ENCODE peak calls at places on chromosomes 12 and 14, in seven cellular contexts. O is ovary; E is spleen; D is CD8-positive, alpha-beta T cell; I is GM06990; T is mammary epithelial cell; U is tibial nerve. S is an unnamed sample.

GRCh38 chr14:88228519-88229236 is 94.4 kb downstream of the KCNK10 start:
- DNase-seq in D (no peak), E (no peak), I (no peak), O (no peak), U (no peak), T (peak), S (no peak)

GRCh38 chr14:75991753-75992152 is 6.2 kb downstream of the IFT43 start:
- DNase-seq in E (no peak), T (no peak), I (no peak), O (no peak), D (no peak), U (no peak), S (no peak)

GRCh38 chr12:2198088-2198501 is 145.3 kb downstream of the CACNA1C start:
- DNase-seq in O (no peak), T (peak), U (no peak), D (no peak), I (no peak), E (no peak), S (no peak)

GRCh38 chr12:96872946-96873345 is 34.1 kb upstream of the NEDD1 start:
- DNase-seq in D (no peak), O (no peak), T (no peak), I (no peak), U (no peak), E (no peak), S (no peak)

GRCh38 chr12:96094201-96094600 is 58.8 kb upstream of the LTA4H start:
- DNase-seq in D (no peak), O (no peak), I (no peak), U (no peak), E (no peak), T (peak), S (peak)

GRCh38 chr12:24791622-24792021 is 157.3 kb downstream of the BCAT1 start:
- DNase-seq in U (no peak), T (no peak), I (no peak), O (no peak), E (no peak), D (no peak), S (no peak)

GRCh38 chr12:28563926-28564325 is 373.7 kb downstream of the CCDC91 start:
- DNase-seq in D (no peak), E (no peak), I (no peak), U (no peak), O (no peak), T (no peak), S (peak)

GRCh38 chr12:86660488-86661171 is 404.4 kb upstream of the MGAT4C start:
- DNase-seq in I (no peak), O (no peak), U (no peak), E (no peak), D (no peak), T (peak), S (no peak)

GRCh38 chr12:61220337-61220736 is 1039.9 kb upstream of the USP15 start:
- DNase-seq in E (no peak), U (no peak), D (no peak), O (no peak), T (peak), I (no peak), S (no peak)

GRCh38 chr12:115770643-115771042 is 506.9 kb downstream of the MED13L start:
- DNase-seq in U (no peak), I (no peak), O (no peak), T (no peak), D (no peak), E (no peak), S (no peak)

GRCh38 chr12:122064780-122065588 is 13.6 kb upstream of the MLXIP start:
- DNase-seq in O (peak), I (no peak), D (no peak), E (no peak), T (no peak), U (no peak), S (no peak)

GRCh38 chr14:41505491-41505890 is 101.2 kb upstream of the LRFN5 start:
- DNase-seq in I (no peak), E (no peak), O (no peak), D (no peak), T (peak), U (no peak), S (no peak)

GRCh38 chr12:64746663-64747062 is 12.5 kb downstream of the GNS start:
- DNase-seq in O (no peak), I (no peak), D (no peak), T (peak), U (no peak), E (no peak), S (no peak)

GRCh38 chr12:47391566-47391965 is 311.8 kb upstream of the AMIGO2 start:
- DNase-seq in U (no peak), I (no peak), D (peak), E (peak), T (no peak), O (no peak), S (no peak)

GRCh38 chr14:29126865-29127264 is 360.3 kb downstream of the FOXG1 start:
- DNase-seq in I (no peak), E (no peak), U (no peak), T (no peak), D (no peak), O (no peak), S (no peak)

GRCh38 chr12:132106921-132107320 is 37.2 kb downstream of the DDX51 start:
- DNase-seq in D (no peak), I (no peak), E (no peak), T (no peak), U (no peak), O (no peak), S (no peak)

GRCh38 chr14:95597784-95598204 is 62.9 kb downstream of the GLRX5 start:
- DNase-seq in T (peak), O (no peak), D (no peak), U (no peak), E (no peak), I (no peak), S (no peak)

GRCh38 chr12:124387510-124387855 is 92.6 kb downstream of the RFLNA start:
- DNase-seq in O (no peak), D (no peak), E (no peak), U (no peak), T (no peak), I (no peak), S (no peak)

GRCh38 chr12:58496411-58496810 is 423.9 kb downstream of the LRIG3 start:
- DNase-seq in T (no peak), E (no peak), I (no peak), U (no peak), O (no peak), D (no peak), S (no peak)

GRCh38 chr12:31325524-31325875 is 450 bp downstream of the SINHCAF start:
- DNase-seq in U (peak), D (peak), O (peak), E (peak), I (no peak), T (no peak), S (peak)

GRCh38 chr12:95601626-95602025 is 50.4 kb upstream of the USP44 start:
- DNase-seq in T (no peak), E (no peak), D (no peak), O (no peak), U (no peak), I (no peak), S (no peak)

GRCh38 chr12:50932787-50933280 is 19.5 kb upstream of the HIGD1C start:
- DNase-seq in T (no peak), D (no peak), I (no peak), E (no peak), U (no peak), O (no peak), S (no peak)

GRCh38 chr14:54651649-54652048 is 84.7 kb downstream of the SAMD4A start:
- DNase-seq in U (no peak), I (no peak), D (no peak), T (peak), E (no peak), O (no peak), S (no peak)

GRCh38 chr14:54651018-54651351 is 84.1 kb downstream of the SAMD4A start:
- DNase-seq in E (no peak), U (no peak), D (no peak), T (no peak), O (no peak), I (no peak), S (no peak)

GRCh38 chr14:54653764-54654469 is 87.0 kb downstream of the SAMD4A start:
- DNase-seq in I (no peak), U (peak), E (peak), D (no peak), O (no peak), T (peak), S (no peak)

GRCh38 chr14:54652890-54653201 is 85.9 kb downstream of the SAMD4A start:
- DNase-seq in D (no peak), T (no peak), I (no peak), O (no peak), U (no peak), E (no peak), S (no peak)

GRCh38 chr14:54652188-54652889 is 85.4 kb downstream of the SAMD4A start:
- DNase-seq in U (peak), I (no peak), O (peak), T (peak), D (no peak), E (no peak), S (peak)
- H3K4me3 ChIP-seq in U (peak), I (no peak), O (peak), T (peak), D (no peak), E (no peak), S (no peak)

DNA sequence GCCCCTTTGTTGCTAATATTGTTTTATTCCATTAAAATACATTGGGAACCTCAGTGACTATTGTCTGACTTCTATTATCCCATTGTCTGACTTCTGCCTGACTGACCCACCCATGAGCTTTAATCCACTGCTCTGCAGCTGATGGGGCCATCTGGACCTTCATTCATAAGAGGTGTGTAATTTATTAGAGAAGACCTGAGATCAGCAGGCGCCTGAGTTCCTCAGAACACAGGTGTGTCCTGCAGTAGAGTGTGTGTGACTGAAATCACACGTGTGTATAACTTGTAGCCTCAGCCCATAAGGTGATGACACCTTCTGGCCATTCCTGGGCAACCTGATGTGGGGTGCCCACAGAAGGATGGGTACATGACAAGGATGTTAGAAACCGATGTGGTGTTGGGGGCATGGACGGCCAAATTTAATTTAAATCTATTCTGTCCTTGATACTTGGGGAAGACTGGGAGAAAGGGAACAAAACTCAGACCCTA is 821.0 kb downstream of the TMEM121 start:
- DNase-seq in E (no peak), I (no peak), O (no peak), T (no peak), U (no peak), D (no peak), S (no peak)
- H3K4me3 ChIP-seq in E (no peak), I (no peak), O (no peak), T (no peak), U (no peak), D (no peak), S (no peak)

GRCh38 chr14:93788307-93788556 is at the start of gene PRIMA1:
- DNase-seq in U (no peak), D (no peak), I (no peak), O (no peak), E (no peak), T (no peak), S (no peak)
- H3K4me3 ChIP-seq in U (peak), D (no peak), I (no peak), O (peak), E (peak), T (peak), S (peak)

GRCh38 chr12:14962797-14963196 is 1.4 kb upstream of the ARHGDIB start:
- DNase-seq in T (no peak), O (no peak), D (no peak), E (no peak), U (no peak), I (no peak), S (no peak)
- H3K4me3 ChIP-seq in T (no peak), O (no peak), D (no peak), E (no peak), U (no peak), I (peak), S (no peak)

GRCh38 chr14:77219591-77219990 is 38.0 kb downstream of the TMEM63C start:
- DNase-seq in O (no peak), U (no peak), I (no peak), D (no peak), T (no peak), E (no peak), S (no peak)
- H3K4me3 ChIP-seq in O (no peak), U (no peak), I (no peak), D (no peak), T (no peak), E (no peak), S (no peak)

DNA sequence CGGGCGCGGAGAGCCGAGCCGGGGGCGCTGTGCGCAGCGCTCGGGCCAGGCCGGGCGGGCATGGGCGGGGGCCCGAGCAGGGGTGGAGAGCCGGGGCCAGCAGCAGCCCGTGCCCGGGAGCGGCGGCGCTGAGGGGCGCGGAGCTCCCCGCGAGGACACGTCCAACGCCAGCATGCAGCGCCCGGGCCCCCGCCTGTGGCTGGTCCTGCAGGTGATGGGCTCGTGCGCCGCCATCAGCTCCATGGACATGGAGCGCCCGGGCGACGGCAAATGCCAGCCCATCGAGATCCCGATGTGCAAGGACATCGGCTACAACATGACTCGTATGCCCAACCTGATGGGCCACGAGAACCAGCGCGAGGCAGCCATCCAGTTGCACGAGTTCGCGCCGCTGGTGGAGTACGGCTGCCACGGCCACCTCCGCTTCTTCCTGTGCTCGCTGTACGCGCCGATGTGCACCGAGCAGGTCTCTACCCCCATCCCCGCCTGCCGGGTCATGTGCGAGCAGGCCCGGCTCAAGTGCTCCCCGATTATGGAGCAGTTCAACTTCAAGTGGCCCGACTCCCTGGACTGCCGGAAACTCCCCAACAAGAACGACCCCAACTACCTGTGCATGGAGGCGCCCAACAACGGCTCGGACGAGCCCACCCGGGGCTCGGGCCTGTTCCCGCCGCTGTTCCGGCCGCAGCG is 652 bp downstream of the FZD10 start:
- DNase-seq in D (no peak), U (no peak), E (no peak), O (no peak), I (peak), T (no peak), S (no peak)
- H3K4me3 ChIP-seq in D (no peak), U (no peak), E (peak), O (peak), I (no peak), T (no peak), S (peak)

GRCh38 chr14:73834258-73834620 is 17.4 kb upstream of the PTGR2 start:
- DNase-seq in T (no peak), D (no peak), I (no peak), E (no peak), U (no peak), O (no peak), S (no peak)

GRCh38 chr14:73833530-73834257 is 17.9 kb upstream of the PTGR2 start:
- DNase-seq in I (no peak), U (no peak), E (no peak), O (peak), T (no peak), D (no peak), S (no peak)

GRCh38 chr14:73825551-73826188 is 26.0 kb upstream of the PTGR2 start:
- DNase-seq in D (peak), O (peak), U (peak), I (peak), E (peak), T (peak), S (peak)

GRCh38 chr14:73833024-73833423 is 18.6 kb upstream of the PTGR2 start:
- DNase-seq in D (no peak), I (no peak), T (no peak), U (no peak), E (no peak), O (no peak), S (no peak)

GRCh38 chr14:73829526-73830431 is 21.9 kb upstream of the PTGR2 start:
- DNase-seq in E (peak), O (no peak), U (no peak), D (no peak), T (peak), I (peak), S (peak)
- H3K4me3 ChIP-seq in E (no peak), O (no peak), U (no peak), D (no peak), T (no peak), I (no peak), S (no peak)

GRCh38 chr14:36520601-36521525 is 831 bp upstream of the NKX2-1 start:
- DNase-seq in U (no peak), I (no peak), O (no peak), E (peak), T (peak), D (no peak), S (no peak)
- H3K4me3 ChIP-seq in U (peak), I (no peak), O (no peak), E (peak), T (peak), D (no peak), S (no peak)

GRCh38 chr12:105637470-105637869 is 307.0 kb downstream of the C12orf75 start:
- DNase-seq in O (no peak), I (no peak), U (no peak), D (no peak), E (no peak), T (no peak), S (no peak)

GRCh38 chr12:105641742-105642141 is 311.3 kb downstream of the C12orf75 start:
- DNase-seq in O (no peak), T (no peak), I (no peak), E (no peak), D (no peak), U (no peak), S (no peak)

GRCh38 chr12:105644770-105645169 is 314.3 kb downstream of the C12orf75 start:
- DNase-seq in E (no peak), D (no peak), U (no peak), I (no peak), T (no peak), O (no peak), S (no peak)

GRCh38 chr12:105640780-105641179 is 310.3 kb downstream of the C12orf75 start:
- DNase-seq in U (no peak), E (no peak), O (no peak), I (no peak), T (no peak), D (no peak), S (no peak)
- H3K4me3 ChIP-seq in U (no peak), E (no peak), O (no peak), I (no peak), T (no peak), D (no peak), S (no peak)

GRCh38 chr14:105018414-105018813 is 2.5 kb downstream of the CDCA4 start:
- DNase-seq in U (no peak), O (no peak), T (no peak), I (no peak), E (no peak), D (no peak), S (no peak)

GRCh38 chr14:105015242-105015641 is 5.6 kb downstream of the CDCA4 start:
- DNase-seq in D (no peak), O (no peak), I (no peak), E (no peak), U (no peak), T (no peak), S (no peak)

GRCh38 chr14:105014032-105014431 is 6.9 kb downstream of the CDCA4 start:
- DNase-seq in T (no peak), E (no peak), U (no peak), D (no peak), O (no peak), I (no peak), S (no peak)

GRCh38 chr14:105014631-105015030 is 6.3 kb downstream of the CDCA4 start:
- DNase-seq in T (no peak), O (no peak), I (no peak), E (no peak), U (no peak), D (no peak), S (no peak)

GRCh38 chr14:105015905-105016304 is 5.0 kb downstream of the CDCA4 start:
- DNase-seq in E (no peak), I (no peak), T (no peak), O (no peak), U (no peak), D (no peak), S (no peak)
- H3K4me3 ChIP-seq in E (no peak), I (no peak), T (no peak), O (no peak), U (no peak), D (no peak), S (no peak)

S was measured in lower leg skin.